ENCODE peak calls at places on chromosome 1, in ten cellular contexts. One of them, this sample, is unnamed.

GRCh38 chr1:98421098-98421460 is 240.4 kb upstream of the SNX7 start:
- DNase-seq in HFF-Myc: no peak
- DNase-seq in mesothelial cell of epicardium: no peak
- DNase-seq in kidney: no peak
- DNase-seq in A549: no peak
- DNase-seq in colonic mucosa: no peak
- DNase-seq in right atrium auricular region: no peak
- DNase-seq in ovary: no peak
- DNase-seq in OCI-LY7: no peak
- DNase-seq in psoas muscle: no peak
- DNase-seq in this sample: no peak

GRCh38 chr1:237570530-237570929 is 320.2 kb downstream of the ZP4 start:
- DNase-seq in OCI-LY7: no peak
- DNase-seq in A549: no peak
- DNase-seq in psoas muscle: no peak
- DNase-seq in HFF-Myc: no peak
- DNase-seq in mesothelial cell of epicardium: no peak
- DNase-seq in colonic mucosa: no peak
- DNase-seq in kidney: no peak
- DNase-seq in ovary: no peak
- DNase-seq in right atrium auricular region: no peak
- DNase-seq in this sample: no peak

GRCh38 chr1:154158307-154159125 is 3.6 kb upstream of the NUP210L start:
- DNase-seq in right atrium auricular region: no peak
- DNase-seq in ovary: no peak
- DNase-seq in kidney: no peak
- DNase-seq in OCI-LY7: peak
- DNase-seq in psoas muscle: no peak
- DNase-seq in HFF-Myc: no peak
- DNase-seq in A549: no peak
- DNase-seq in colonic mucosa: no peak
- DNase-seq in mesothelial cell of epicardium: no peak
- DNase-seq in this sample: no peak

GRCh38 chr1:204255225-204255624 is 41.4 kb upstream of the GOLT1A start:
- DNase-seq in A549: no peak
- DNase-seq in colonic mucosa: no peak
- DNase-seq in HFF-Myc: no peak
- DNase-seq in kidney: no peak
- DNase-seq in ovary: no peak
- DNase-seq in right atrium auricular region: no peak
- DNase-seq in OCI-LY7: no peak
- DNase-seq in mesothelial cell of epicardium: no peak
- DNase-seq in psoas muscle: no peak
- DNase-seq in this sample: no peak

GRCh38 chr1:2290595-2291510 is 62.7 kb downstream of the SKI start:
- DNase-seq in mesothelial cell of epicardium: no peak
- DNase-seq in OCI-LY7: peak
- DNase-seq in colonic mucosa: peak
- DNase-seq in psoas muscle: peak
- DNase-seq in HFF-Myc: peak
- DNase-seq in ovary: peak
- DNase-seq in right atrium auricular region: peak
- DNase-seq in A549: no peak
- DNase-seq in kidney: peak
- DNase-seq in this sample: peak

GRCh38 chr1:47875831-47876586 is 121.2 kb downstream of the TRABD2B start:
- DNase-seq in HFF-Myc: no peak
- DNase-seq in psoas muscle: no peak
- DNase-seq in right atrium auricular region: no peak
- DNase-seq in colonic mucosa: no peak
- DNase-seq in mesothelial cell of epicardium: no peak
- DNase-seq in ovary: no peak
- DNase-seq in kidney: no peak
- DNase-seq in A549: no peak
- DNase-seq in OCI-LY7: no peak
- DNase-seq in this sample: no peak

GRCh38 chr1:180275726-180276125 is 45.7 kb downstream of the LHX4 start:
- DNase-seq in ovary: no peak
- DNase-seq in right atrium auricular region: no peak
- DNase-seq in OCI-LY7: no peak
- DNase-seq in psoas muscle: no peak
- DNase-seq in mesothelial cell of epicardium: no peak
- DNase-seq in A549: no peak
- DNase-seq in kidney: no peak
- DNase-seq in HFF-Myc: no peak
- DNase-seq in colonic mucosa: no peak
- DNase-seq in this sample: no peak

GRCh38 chr1:93749487-93749886 is 67.8 kb upstream of the BCAR3 start:
- DNase-seq in OCI-LY7: peak
- DNase-seq in right atrium auricular region: no peak
- DNase-seq in mesothelial cell of epicardium: no peak
- DNase-seq in HFF-Myc: no peak
- DNase-seq in colonic mucosa: no peak
- DNase-seq in ovary: no peak
- DNase-seq in A549: no peak
- DNase-seq in kidney: no peak
- DNase-seq in psoas muscle: no peak
- DNase-seq in this sample: no peak

GRCh38 chr1:40449684-40450490 is at the start of gene ZFP69B:
- DNase-seq in HFF-Myc: peak
- DNase-seq in right atrium auricular region: peak
- DNase-seq in A549: peak
- DNase-seq in colonic mucosa: peak
- DNase-seq in psoas muscle: peak
- DNase-seq in OCI-LY7: peak
- DNase-seq in ovary: peak
- DNase-seq in kidney: peak
- DNase-seq in mesothelial cell of epicardium: peak
- DNase-seq in this sample: peak
- TF ChIP-seq CTCF in HFF-Myc: no peak
- TF ChIP-seq CTCF in right atrium auricular region: peak
- TF ChIP-seq CTCF in A549: no peak
- TF ChIP-seq CTCF in colonic mucosa: no peak
- TF ChIP-seq CTCF in psoas muscle: no peak
- TF ChIP-seq CTCF in OCI-LY7: peak
- TF ChIP-seq CTCF in ovary: no peak
- TF ChIP-seq CTCF in kidney: no peak
- TF ChIP-seq CTCF in mesothelial cell of epicardium: no peak
- TF ChIP-seq CTCF in this sample: peak

DNA sequence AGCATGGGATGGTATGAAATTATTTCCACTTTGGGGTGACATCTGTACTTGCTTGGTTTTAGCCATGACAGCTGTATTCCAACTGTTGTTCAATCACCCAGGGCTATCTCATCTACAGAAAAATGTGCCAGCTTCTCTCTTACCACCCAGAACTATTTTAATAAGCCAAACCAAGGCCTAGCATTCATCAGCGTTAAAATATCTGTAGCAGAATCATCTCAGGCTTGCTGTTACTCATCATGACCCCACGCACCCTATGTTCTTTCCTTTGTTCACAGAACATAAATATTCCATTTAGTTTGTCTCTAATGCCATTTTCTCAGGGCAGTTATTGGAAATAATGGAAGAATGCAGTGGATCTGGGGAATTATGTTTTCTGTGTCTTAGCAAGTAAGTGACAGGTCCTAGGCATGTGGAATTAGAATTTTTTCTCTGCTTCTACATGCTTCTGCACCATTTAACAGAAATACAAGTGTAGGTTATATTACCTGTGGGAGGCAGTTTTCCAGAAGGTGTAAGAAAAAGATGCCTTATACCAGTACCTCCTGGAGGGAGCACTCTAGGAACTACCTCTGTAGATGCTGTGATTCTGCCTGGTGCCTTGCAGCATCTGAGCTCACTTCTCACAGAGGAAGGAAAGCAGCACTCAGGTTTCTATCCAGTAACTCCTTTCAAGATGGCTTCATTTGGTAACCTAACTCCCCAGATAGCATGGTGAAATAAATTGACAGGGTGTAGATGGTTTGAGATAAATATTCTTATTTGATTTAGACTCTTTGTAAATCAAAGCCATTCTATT is 50.1 kb downstream of the GIPC2 start:
- DNase-seq in colonic mucosa: no peak
- DNase-seq in HFF-Myc: no peak
- DNase-seq in kidney: no peak
- DNase-seq in psoas muscle: no peak
- DNase-seq in A549: no peak
- DNase-seq in ovary: no peak
- DNase-seq in OCI-LY7: no peak
- DNase-seq in mesothelial cell of epicardium: no peak
- DNase-seq in right atrium auricular region: no peak
- DNase-seq in this sample: no peak
- TF ChIP-seq CTCF in colonic mucosa: no peak
- TF ChIP-seq CTCF in HFF-Myc: no peak
- TF ChIP-seq CTCF in kidney: no peak
- TF ChIP-seq CTCF in psoas muscle: no peak
- TF ChIP-seq CTCF in A549: no peak
- TF ChIP-seq CTCF in ovary: no peak
- TF ChIP-seq CTCF in OCI-LY7: no peak
- TF ChIP-seq CTCF in mesothelial cell of epicardium: no peak
- TF ChIP-seq CTCF in right atrium auricular region: no peak
- TF ChIP-seq CTCF in this sample: no peak

GRCh38 chr1:38525343-38525948 is 334.1 kb downstream of the RRAGC start:
- DNase-seq in colonic mucosa: no peak
- DNase-seq in A549: no peak
- DNase-seq in ovary: no peak
- DNase-seq in psoas muscle: no peak
- DNase-seq in HFF-Myc: no peak
- DNase-seq in right atrium auricular region: no peak
- DNase-seq in kidney: no peak
- DNase-seq in mesothelial cell of epicardium: no peak
- DNase-seq in OCI-LY7: no peak
- DNase-seq in this sample: no peak

GRCh38 chr1:38528600-38528999 is 331.0 kb downstream of the RRAGC start:
- DNase-seq in kidney: no peak
- DNase-seq in colonic mucosa: no peak
- DNase-seq in OCI-LY7: no peak
- DNase-seq in psoas muscle: no peak
- DNase-seq in mesothelial cell of epicardium: no peak
- DNase-seq in right atrium auricular region: no peak
- DNase-seq in ovary: no peak
- DNase-seq in A549: no peak
- DNase-seq in HFF-Myc: no peak
- DNase-seq in this sample: no peak

GRCh38 chr1:38526046-38526445 is 333.5 kb downstream of the RRAGC start:
- DNase-seq in mesothelial cell of epicardium: no peak
- DNase-seq in A549: no peak
- DNase-seq in ovary: no peak
- DNase-seq in psoas muscle: no peak
- DNase-seq in colonic mucosa: no peak
- DNase-seq in kidney: no peak
- DNase-seq in HFF-Myc: no peak
- DNase-seq in OCI-LY7: no peak
- DNase-seq in right atrium auricular region: no peak
- DNase-seq in this sample: no peak

GRCh38 chr1:38529337-38529860 is 330.2 kb downstream of the RRAGC start:
- DNase-seq in OCI-LY7: no peak
- DNase-seq in kidney: no peak
- DNase-seq in psoas muscle: no peak
- DNase-seq in ovary: no peak
- DNase-seq in mesothelial cell of epicardium: no peak
- DNase-seq in A549: no peak
- DNase-seq in right atrium auricular region: no peak
- DNase-seq in colonic mucosa: no peak
- DNase-seq in HFF-Myc: no peak
- DNase-seq in this sample: no peak

DNA sequence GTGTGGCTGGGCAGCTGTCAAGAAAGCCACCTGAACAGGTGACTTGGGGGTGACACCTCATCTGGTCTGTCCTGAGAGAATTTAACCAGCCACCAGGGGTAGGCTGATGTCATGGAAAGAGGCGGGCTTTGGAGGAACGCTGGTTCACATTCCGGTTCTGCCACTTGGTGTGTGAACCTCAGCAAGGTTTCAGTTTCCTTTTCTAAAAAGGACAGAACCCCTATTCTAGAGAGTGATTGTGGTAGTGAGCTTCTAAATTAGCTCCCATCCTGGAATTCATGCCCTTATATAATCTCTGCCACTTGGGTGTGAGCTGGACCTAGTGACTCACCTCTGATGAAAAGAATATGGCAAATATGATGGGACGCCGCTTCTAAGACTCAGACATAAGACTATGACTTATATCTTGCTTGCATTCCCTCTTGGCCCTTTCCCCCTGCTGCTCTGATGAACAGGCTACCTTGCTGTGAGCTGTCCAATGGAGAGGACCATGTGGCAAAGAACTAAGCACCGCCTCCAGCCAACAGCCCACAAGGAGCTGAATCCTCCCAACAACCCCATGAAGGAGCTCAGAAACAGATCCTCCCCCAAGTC is 332.1 kb downstream of the RRAGC start:
- DNase-seq in HFF-Myc: no peak
- DNase-seq in right atrium auricular region: no peak
- DNase-seq in mesothelial cell of epicardium: no peak
- DNase-seq in ovary: no peak
- DNase-seq in kidney: no peak
- DNase-seq in psoas muscle: no peak
- DNase-seq in OCI-LY7: peak
- DNase-seq in colonic mucosa: peak
- DNase-seq in A549: no peak
- DNase-seq in this sample: peak
- TF ChIP-seq CTCF in HFF-Myc: no peak
- TF ChIP-seq CTCF in right atrium auricular region: no peak
- TF ChIP-seq CTCF in mesothelial cell of epicardium: no peak
- TF ChIP-seq CTCF in ovary: no peak
- TF ChIP-seq CTCF in kidney: no peak
- TF ChIP-seq CTCF in psoas muscle: no peak
- TF ChIP-seq CTCF in OCI-LY7: no peak
- TF ChIP-seq CTCF in colonic mucosa: no peak
- TF ChIP-seq CTCF in A549: no peak
- TF ChIP-seq CTCF in this sample: no peak

DNA sequence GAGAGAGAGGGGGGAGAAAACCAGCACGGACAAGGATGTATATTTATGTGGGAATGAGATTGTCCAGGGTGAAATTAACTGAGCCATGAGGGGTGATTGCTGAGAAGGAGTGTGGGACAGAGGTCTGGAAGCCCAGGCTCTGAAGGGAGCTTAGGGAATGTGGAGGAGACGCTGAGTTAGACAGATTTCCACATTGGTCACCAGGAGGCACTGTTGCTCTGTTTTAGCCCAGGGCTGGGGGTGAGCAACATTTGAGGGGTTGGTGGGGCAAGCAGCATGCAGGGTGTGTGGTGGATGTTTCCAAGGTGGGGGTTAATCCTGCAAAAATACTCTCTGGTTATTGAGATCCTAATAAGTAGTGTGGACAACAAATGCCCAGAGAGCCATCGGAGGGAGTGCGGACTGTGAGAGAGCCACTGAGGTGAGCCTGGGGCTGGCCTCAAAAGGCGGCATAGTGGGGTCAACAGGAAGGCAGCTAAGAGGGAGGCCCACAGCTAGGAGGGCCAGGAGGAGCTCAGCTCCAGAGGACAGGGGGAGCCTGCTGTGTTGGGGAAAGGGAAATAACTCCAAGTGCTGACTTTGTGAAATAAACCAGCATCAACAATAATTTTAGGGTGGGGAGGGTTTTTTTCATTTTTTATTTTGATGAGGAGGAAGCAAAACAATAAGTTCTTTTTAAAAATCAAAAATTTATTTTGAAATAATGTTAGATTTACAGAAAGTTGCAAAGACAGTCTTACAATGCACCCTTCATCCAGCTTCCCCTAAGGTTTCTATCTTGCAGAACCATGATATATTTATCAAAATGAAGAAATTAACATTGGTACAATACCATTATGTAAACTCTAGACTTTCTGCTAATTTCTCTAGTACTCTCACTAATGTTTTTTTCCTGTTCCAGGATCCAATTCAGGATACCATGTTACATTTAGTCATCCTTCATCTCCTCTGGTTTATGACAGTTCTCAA is 82.8 kb upstream of the CD34 start:
- DNase-seq in colonic mucosa: no peak
- DNase-seq in right atrium auricular region: no peak
- DNase-seq in kidney: no peak
- DNase-seq in OCI-LY7: peak
- DNase-seq in HFF-Myc: no peak
- DNase-seq in psoas muscle: no peak
- DNase-seq in mesothelial cell of epicardium: no peak
- DNase-seq in A549: no peak
- DNase-seq in ovary: no peak
- DNase-seq in this sample: no peak
- TF ChIP-seq CTCF in colonic mucosa: no peak
- TF ChIP-seq CTCF in right atrium auricular region: no peak
- TF ChIP-seq CTCF in kidney: peak
- TF ChIP-seq CTCF in OCI-LY7: peak
- TF ChIP-seq CTCF in HFF-Myc: peak
- TF ChIP-seq CTCF in psoas muscle: no peak
- TF ChIP-seq CTCF in mesothelial cell of epicardium: no peak
- TF ChIP-seq CTCF in A549: peak
- TF ChIP-seq CTCF in ovary: no peak
- TF ChIP-seq CTCF in this sample: peak